ENCODE peak calls at places on chromosomes 13 and 19, in nine cellular contexts. One of them, this sample, is unnamed.

GRCh38 chr13:109810761-109811510 is 24.6 kb upstream of the IRS2 start:
- DNase-seq in left lung: no peak
- DNase-seq in CD8-positive, alpha-beta memory T cell: no peak
- DNase-seq in Karpas-422: no peak
- DNase-seq in AG10803: no peak
- DNase-seq in kidney epithelial cell: no peak
- DNase-seq in CD4-positive, CD25-positive, alpha-beta regulatory T cell: no peak
- DNase-seq in tibial artery: no peak
- DNase-seq in adrenal gland: no peak
- DNase-seq in this sample: no peak

GRCh38 chr13:47004022-47004421 is 107.2 kb upstream of the HTR2A start:
- DNase-seq in AG10803: no peak
- DNase-seq in adrenal gland: peak; percentile 61
- DNase-seq in Karpas-422: no peak
- DNase-seq in left lung: no peak
- DNase-seq in CD8-positive, alpha-beta memory T cell: no peak
- DNase-seq in kidney epithelial cell: no peak
- DNase-seq in CD4-positive, CD25-positive, alpha-beta regulatory T cell: no peak
- DNase-seq in tibial artery: no peak
- DNase-seq in this sample: no peak

GRCh38 chr19:13215572-13216380 is 65.6 kb downstream of the IER2 start:
- DNase-seq in CD8-positive, alpha-beta memory T cell: no peak
- DNase-seq in left lung: no peak
- DNase-seq in adrenal gland: no peak
- DNase-seq in kidney epithelial cell: no peak
- DNase-seq in AG10803: no peak
- DNase-seq in CD4-positive, CD25-positive, alpha-beta regulatory T cell: peak; percentile 73
- DNase-seq in tibial artery: no peak
- DNase-seq in Karpas-422: peak; percentile 29
- DNase-seq in this sample: no peak

GRCh38 chr13:100573121-100573520 is 15.5 kb downstream of the GGACT start:
- DNase-seq in left lung: peak; percentile 70
- DNase-seq in AG10803: peak; percentile 82
- DNase-seq in Karpas-422: peak; percentile 90
- DNase-seq in kidney epithelial cell: peak; percentile 26
- DNase-seq in adrenal gland: peak; percentile 89
- DNase-seq in CD8-positive, alpha-beta memory T cell: peak; percentile 65
- DNase-seq in CD4-positive, CD25-positive, alpha-beta regulatory T cell: peak; percentile 89
- DNase-seq in tibial artery: peak; percentile 72
- DNase-seq in this sample: peak; percentile 41

GRCh38 chr19:49327878-49328544 is 3.0 kb upstream of the SLC6A16 start:
- DNase-seq in Karpas-422: peak; percentile 96
- DNase-seq in CD4-positive, CD25-positive, alpha-beta regulatory T cell: peak; percentile 71
- DNase-seq in kidney epithelial cell: no peak
- DNase-seq in AG10803: peak; percentile 21
- DNase-seq in left lung: no peak
- DNase-seq in CD8-positive, alpha-beta memory T cell: no peak
- DNase-seq in tibial artery: peak; percentile 43
- DNase-seq in adrenal gland: peak; percentile 49
- DNase-seq in this sample: no peak

GRCh38 chr19:17026041-17026658 is 460 bp downstream of the CPAMD8 start:
- DNase-seq in left lung: peak; percentile 61
- DNase-seq in CD8-positive, alpha-beta memory T cell: no peak
- DNase-seq in CD4-positive, CD25-positive, alpha-beta regulatory T cell: peak; percentile 41
- DNase-seq in AG10803: no peak
- DNase-seq in Karpas-422: no peak
- DNase-seq in kidney epithelial cell: no peak
- DNase-seq in tibial artery: no peak
- DNase-seq in adrenal gland: no peak
- DNase-seq in this sample: no peak

GRCh38 chr19:45954132-45954531 is 19.5 kb downstream of the NOVA2 start:
- DNase-seq in AG10803: no peak
- DNase-seq in kidney epithelial cell: no peak
- DNase-seq in CD4-positive, CD25-positive, alpha-beta regulatory T cell: no peak
- DNase-seq in adrenal gland: peak; percentile 52
- DNase-seq in CD8-positive, alpha-beta memory T cell: no peak
- DNase-seq in left lung: no peak
- DNase-seq in Karpas-422: no peak
- DNase-seq in tibial artery: no peak
- DNase-seq in this sample: no peak

GRCh38 chr19:2171349-2172145 is 7.8 kb downstream of the DOT1L start:
- DNase-seq in CD8-positive, alpha-beta memory T cell: peak; percentile 66
- DNase-seq in CD4-positive, CD25-positive, alpha-beta regulatory T cell: peak; percentile 81
- DNase-seq in AG10803: no peak
- DNase-seq in adrenal gland: peak; percentile 75
- DNase-seq in kidney epithelial cell: no peak
- DNase-seq in Karpas-422: peak; percentile 82
- DNase-seq in left lung: no peak
- DNase-seq in tibial artery: no peak
- DNase-seq in this sample: no peak

GRCh38 chr13:111210488-111210887 is 95.4 kb downstream of the ARHGEF7 start:
- DNase-seq in AG10803: peak; percentile 88
- DNase-seq in adrenal gland: no peak
- DNase-seq in CD4-positive, CD25-positive, alpha-beta regulatory T cell: no peak
- DNase-seq in CD8-positive, alpha-beta memory T cell: no peak
- DNase-seq in Karpas-422: no peak
- DNase-seq in tibial artery: peak; percentile 79
- DNase-seq in left lung: peak; percentile 75
- DNase-seq in kidney epithelial cell: peak; percentile 64
- DNase-seq in this sample: no peak

GRCh38 chr13:88217372-88217771 is 546.2 kb downstream of the SLITRK5 start:
- DNase-seq in tibial artery: no peak
- DNase-seq in kidney epithelial cell: peak; percentile 19
- DNase-seq in left lung: no peak
- DNase-seq in AG10803: no peak
- DNase-seq in CD4-positive, CD25-positive, alpha-beta regulatory T cell: no peak
- DNase-seq in Karpas-422: no peak
- DNase-seq in CD8-positive, alpha-beta memory T cell: no peak
- DNase-seq in adrenal gland: no peak
- DNase-seq in this sample: no peak

GRCh38 chr13:111926501-111927180 is 140.3 kb upstream of the SOX1 start:
- DNase-seq in AG10803: no peak
- DNase-seq in left lung: peak; percentile 12
- DNase-seq in adrenal gland: no peak
- DNase-seq in Karpas-422: no peak
- DNase-seq in tibial artery: no peak
- DNase-seq in CD8-positive, alpha-beta memory T cell: no peak
- DNase-seq in kidney epithelial cell: no peak
- DNase-seq in CD4-positive, CD25-positive, alpha-beta regulatory T cell: no peak
- DNase-seq in this sample: no peak

GRCh38 chr13:103299079-103299478 is 232.9 kb upstream of the SLC10A2 start:
- DNase-seq in Karpas-422: no peak
- DNase-seq in adrenal gland: no peak
- DNase-seq in tibial artery: no peak
- DNase-seq in CD4-positive, CD25-positive, alpha-beta regulatory T cell: no peak
- DNase-seq in CD8-positive, alpha-beta memory T cell: no peak
- DNase-seq in left lung: no peak
- DNase-seq in kidney epithelial cell: no peak
- DNase-seq in AG10803: no peak
- DNase-seq in this sample: no peak

GRCh38 chr19:801030-801860 is 4.0 kb downstream of the PTBP1 start:
- DNase-seq in kidney epithelial cell: no peak
- DNase-seq in AG10803: peak; percentile 44
- DNase-seq in left lung: peak; percentile 75
- DNase-seq in adrenal gland: peak; percentile 90
- DNase-seq in Karpas-422: no peak
- DNase-seq in CD8-positive, alpha-beta memory T cell: no peak
- DNase-seq in tibial artery: peak; percentile 94
- DNase-seq in CD4-positive, CD25-positive, alpha-beta regulatory T cell: peak; percentile 56
- DNase-seq in this sample: peak; percentile 63

DNA sequence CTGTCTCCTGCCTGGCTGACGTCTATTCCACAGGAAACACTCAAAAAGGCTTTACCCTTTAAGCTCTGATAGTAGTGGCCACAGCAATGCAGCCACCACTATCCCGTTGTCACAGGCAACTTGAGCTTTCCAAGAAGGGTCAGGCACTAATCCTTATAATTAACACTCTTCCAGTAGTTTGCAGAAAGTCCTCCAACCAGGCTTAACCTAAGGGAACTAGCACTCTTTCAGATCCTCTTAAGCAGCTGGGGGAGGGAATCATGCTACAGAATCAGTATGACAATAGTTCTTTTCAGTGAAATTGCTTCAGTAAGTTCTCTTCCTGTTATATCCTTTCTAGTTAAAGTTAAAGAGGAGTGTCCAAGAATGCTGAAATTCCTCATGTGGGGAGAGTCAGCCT is 82.2 kb downstream of the TNFSF11 start:
- DNase-seq in Karpas-422: peak; percentile 33
- DNase-seq in CD4-positive, CD25-positive, alpha-beta regulatory T cell: no peak
- DNase-seq in adrenal gland: no peak
- DNase-seq in tibial artery: no peak
- DNase-seq in kidney epithelial cell: no peak
- DNase-seq in AG10803: no peak
- DNase-seq in CD8-positive, alpha-beta memory T cell: no peak
- DNase-seq in left lung: no peak
- DNase-seq in this sample: no peak
- H3K4me3 ChIP-seq in Karpas-422: no peak overlapping the region
- H3K4me3 ChIP-seq in CD4-positive, CD25-positive, alpha-beta regulatory T cell: no peak overlapping the region
- H3K4me3 ChIP-seq in adrenal gland: no peak overlapping the region
- H3K4me3 ChIP-seq in tibial artery: no peak overlapping the region
- H3K4me3 ChIP-seq in kidney epithelial cell: no peak overlapping the region
- H3K4me3 ChIP-seq in AG10803: no peak overlapping the region
- H3K4me3 ChIP-seq in CD8-positive, alpha-beta memory T cell: no peak overlapping the region
- H3K4me3 ChIP-seq in left lung: no peak overlapping the region
- H3K4me3 ChIP-seq in this sample: no peak overlapping the region

GRCh38 chr19:41327076-41327475 is 17.1 kb downstream of the CCDC97 start:
- DNase-seq in adrenal gland: no peak
- DNase-seq in tibial artery: no peak
- DNase-seq in CD8-positive, alpha-beta memory T cell: no peak
- DNase-seq in Karpas-422: no peak
- DNase-seq in AG10803: no peak
- DNase-seq in kidney epithelial cell: no peak
- DNase-seq in CD4-positive, CD25-positive, alpha-beta regulatory T cell: no peak
- DNase-seq in left lung: no peak
- DNase-seq in this sample: no peak
- H3K4me3 ChIP-seq in adrenal gland: no peak overlapping the region
- H3K4me3 ChIP-seq in tibial artery: peak overlapping the region; percentile 2
- H3K4me3 ChIP-seq in CD8-positive, alpha-beta memory T cell: peak overlapping the region; percentile 64
- H3K4me3 ChIP-seq in Karpas-422: peak overlapping the region; percentile 53
- H3K4me3 ChIP-seq in AG10803: no peak overlapping the region
- H3K4me3 ChIP-seq in kidney epithelial cell: no peak overlapping the region
- H3K4me3 ChIP-seq in CD4-positive, CD25-positive, alpha-beta regulatory T cell: peak overlapping the region; percentile 31
- H3K4me3 ChIP-seq in left lung: peak overlapping the region; percentile 36
- H3K4me3 ChIP-seq in this sample: no peak overlapping the region

GRCh38 chr13:35470671-35471465 is 5.6 kb downstream of the MAB21L1 start:
- DNase-seq in tibial artery: peak; percentile 73
- DNase-seq in left lung: no peak
- DNase-seq in kidney epithelial cell: no peak
- DNase-seq in adrenal gland: peak; percentile 60
- DNase-seq in AG10803: peak; percentile 57
- DNase-seq in Karpas-422: no peak
- DNase-seq in CD4-positive, CD25-positive, alpha-beta regulatory T cell: no peak
- DNase-seq in CD8-positive, alpha-beta memory T cell: no peak
- DNase-seq in this sample: no peak

GRCh38 chr13:35469781-35470380 is 6.6 kb downstream of the MAB21L1 start:
- DNase-seq in adrenal gland: no peak
- DNase-seq in left lung: no peak
- DNase-seq in kidney epithelial cell: no peak
- DNase-seq in AG10803: no peak
- DNase-seq in CD8-positive, alpha-beta memory T cell: no peak
- DNase-seq in tibial artery: no peak
- DNase-seq in CD4-positive, CD25-positive, alpha-beta regulatory T cell: no peak
- DNase-seq in Karpas-422: peak; percentile 14
- DNase-seq in this sample: no peak

GRCh38 chr13:35474551-35474950 is 1.9 kb downstream of the MAB21L1 start:
- DNase-seq in kidney epithelial cell: no peak
- DNase-seq in AG10803: no peak
- DNase-seq in Karpas-422: no peak
- DNase-seq in left lung: no peak
- DNase-seq in tibial artery: no peak
- DNase-seq in adrenal gland: no peak
- DNase-seq in CD8-positive, alpha-beta memory T cell: no peak
- DNase-seq in CD4-positive, CD25-positive, alpha-beta regulatory T cell: no peak
- DNase-seq in this sample: no peak

GRCh38 chr13:35471466-35472307 is 4.8 kb downstream of the MAB21L1 start:
- DNase-seq in Karpas-422: peak; percentile 21
- DNase-seq in tibial artery: no peak
- DNase-seq in left lung: no peak
- DNase-seq in adrenal gland: no peak
- DNase-seq in AG10803: peak; percentile 29
- DNase-seq in CD4-positive, CD25-positive, alpha-beta regulatory T cell: no peak
- DNase-seq in CD8-positive, alpha-beta memory T cell: no peak
- DNase-seq in kidney epithelial cell: no peak
- DNase-seq in this sample: no peak

DNA sequence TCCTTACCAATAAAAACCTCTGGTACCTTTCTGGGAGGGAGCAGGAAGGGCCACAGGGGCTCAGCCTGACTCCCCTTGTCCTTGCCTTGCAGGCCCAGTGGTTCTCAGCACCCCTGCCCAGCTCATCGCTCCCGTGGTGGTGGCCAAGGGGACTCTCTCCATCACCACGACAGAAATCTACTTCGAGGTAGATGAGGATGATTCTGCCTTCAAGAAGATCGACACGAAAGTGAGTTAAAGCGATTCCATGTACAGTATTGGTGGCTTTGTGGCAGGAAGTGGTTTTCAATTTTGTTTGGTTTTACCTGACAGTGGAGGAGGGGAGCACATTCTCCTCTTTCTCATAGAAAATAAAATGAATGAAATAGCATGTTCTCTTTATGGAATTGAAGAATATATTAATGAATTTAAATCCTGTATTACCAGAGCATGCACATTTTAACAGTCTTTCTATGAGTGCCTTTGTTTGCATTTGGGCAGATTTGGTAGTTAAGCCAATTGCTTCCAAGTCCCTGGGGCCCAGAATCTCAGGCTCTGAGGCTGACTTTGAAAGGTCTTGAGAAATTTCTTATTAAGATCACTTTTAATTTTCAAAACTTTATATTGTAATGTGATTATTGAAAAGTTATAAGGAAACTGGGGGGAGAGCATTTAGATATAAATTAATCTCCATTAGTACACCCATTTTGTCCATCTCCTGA is 4.0 kb downstream of the MAB21L1 start:
- DNase-seq in CD8-positive, alpha-beta memory T cell: no peak
- DNase-seq in left lung: no peak
- DNase-seq in tibial artery: no peak
- DNase-seq in Karpas-422: no peak
- DNase-seq in AG10803: no peak
- DNase-seq in CD4-positive, CD25-positive, alpha-beta regulatory T cell: peak; percentile 30
- DNase-seq in kidney epithelial cell: no peak
- DNase-seq in adrenal gland: no peak
- DNase-seq in this sample: no peak
- H3K4me3 ChIP-seq in CD8-positive, alpha-beta memory T cell: no peak overlapping the region
- H3K4me3 ChIP-seq in left lung: no peak overlapping the region
- H3K4me3 ChIP-seq in tibial artery: peak overlapping the region; percentile 68
- H3K4me3 ChIP-seq in Karpas-422: no peak overlapping the region
- H3K4me3 ChIP-seq in AG10803: peak overlapping the region; percentile 87
- H3K4me3 ChIP-seq in CD4-positive, CD25-positive, alpha-beta regulatory T cell: no peak overlapping the region
- H3K4me3 ChIP-seq in kidney epithelial cell: no peak overlapping the region
- H3K4me3 ChIP-seq in adrenal gland: no peak overlapping the region
- H3K4me3 ChIP-seq in this sample: peak overlapping the region; percentile 76

DNA sequence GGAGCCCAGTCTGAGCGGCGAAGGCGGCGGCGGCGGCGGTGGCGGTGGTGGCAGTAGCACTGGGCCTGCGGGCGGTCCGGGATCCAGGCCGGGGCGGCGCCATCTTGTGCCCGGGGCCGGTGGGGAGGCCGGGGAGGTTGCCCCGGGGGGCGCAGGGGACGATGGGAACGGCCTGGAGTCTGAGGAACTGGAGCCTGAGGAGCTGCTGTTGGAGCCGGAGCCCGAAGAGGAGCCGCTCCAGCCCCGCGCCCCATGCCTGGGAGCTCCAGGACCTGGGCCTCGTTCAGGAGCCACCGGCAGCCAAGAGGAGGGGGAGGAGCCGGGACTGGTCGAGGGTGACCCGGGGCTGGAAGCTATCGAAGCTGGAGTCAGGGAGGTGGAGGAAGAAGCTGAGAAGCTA is 11.6 kb downstream of the ZNF28 start:
- DNase-seq in left lung: no peak
- DNase-seq in CD4-positive, CD25-positive, alpha-beta regulatory T cell: no peak
- DNase-seq in tibial artery: no peak
- DNase-seq in CD8-positive, alpha-beta memory T cell: no peak
- DNase-seq in AG10803: no peak
- DNase-seq in Karpas-422: no peak
- DNase-seq in kidney epithelial cell: no peak
- DNase-seq in adrenal gland: no peak
- DNase-seq in this sample: no peak
- H3K4me3 ChIP-seq in left lung: no peak overlapping the region
- H3K4me3 ChIP-seq in CD4-positive, CD25-positive, alpha-beta regulatory T cell: no peak overlapping the region
- H3K4me3 ChIP-seq in tibial artery: no peak overlapping the region
- H3K4me3 ChIP-seq in CD8-positive, alpha-beta memory T cell: no peak overlapping the region
- H3K4me3 ChIP-seq in AG10803: no peak overlapping the region
- H3K4me3 ChIP-seq in Karpas-422: no peak overlapping the region
- H3K4me3 ChIP-seq in kidney epithelial cell: no peak overlapping the region
- H3K4me3 ChIP-seq in adrenal gland: no peak overlapping the region
- H3K4me3 ChIP-seq in this sample: no peak overlapping the region

This sample was measured in HFF-Myc.